ENCODE peak calls at places on chromosomes 5 and 9, in four cellular contexts. One of them, this sample, is unnamed.

GRCh38 chr5:176410486-176411180 is 5.7 kb downstream of the CLTB start:
- DNase-seq in left ventricle myocardium inferior: no peak
- DNase-seq in activated T-cell treated with anti-CD3 and anti-CD28 coated beads for 24 hours: no peak
- DNase-seq in progenitor cell of endocrine pancreas: no peak
- DNase-seq in this sample: no peak

GRCh38 chr5:167998148-167998767 is 293.2 kb upstream of the WWC1 start:
- DNase-seq in left ventricle myocardium inferior: no peak
- DNase-seq in activated T-cell treated with anti-CD3 and anti-CD28 coated beads for 24 hours: no peak
- DNase-seq in progenitor cell of endocrine pancreas: no peak
- DNase-seq in this sample: no peak

GRCh38 chr9:103872811-103873210 is 221.3 kb upstream of the SMC2 start:
- DNase-seq in left ventricle myocardium inferior: no peak
- DNase-seq in progenitor cell of endocrine pancreas: no peak
- DNase-seq in activated T-cell treated with anti-CD3 and anti-CD28 coated beads for 24 hours: no peak
- DNase-seq in this sample: no peak

GRCh38 chr5:149680810-149681221 is 49.3 kb upstream of the PPARGC1B start:
- DNase-seq in left ventricle myocardium inferior: peak
- DNase-seq in progenitor cell of endocrine pancreas: no peak
- DNase-seq in activated T-cell treated with anti-CD3 and anti-CD28 coated beads for 24 hours: no peak
- DNase-seq in this sample: no peak

GRCh38 chr5:168916266-168916665 is 337.1 kb upstream of the PANK3 start:
- DNase-seq in left ventricle myocardium inferior: no peak
- DNase-seq in progenitor cell of endocrine pancreas: no peak
- DNase-seq in activated T-cell treated with anti-CD3 and anti-CD28 coated beads for 24 hours: no peak
- DNase-seq in this sample: no peak

GRCh38 chr9:93830606-93831005 is 124.5 kb downstream of the BARX1 start:
- DNase-seq in activated T-cell treated with anti-CD3 and anti-CD28 coated beads for 24 hours: no peak
- DNase-seq in left ventricle myocardium inferior: no peak
- DNase-seq in progenitor cell of endocrine pancreas: no peak
- DNase-seq in this sample: no peak

GRCh38 chr9:135344523-135344901 is 135.1 kb upstream of the PPP1R26 start:
- DNase-seq in progenitor cell of endocrine pancreas: no peak
- DNase-seq in left ventricle myocardium inferior: no peak
- DNase-seq in activated T-cell treated with anti-CD3 and anti-CD28 coated beads for 24 hours: no peak
- DNase-seq in this sample: peak

GRCh38 chr5:59640411-59640810 is 253.1 kb downstream of the PDE4D start:
- DNase-seq in activated T-cell treated with anti-CD3 and anti-CD28 coated beads for 24 hours: no peak
- DNase-seq in progenitor cell of endocrine pancreas: no peak
- DNase-seq in left ventricle myocardium inferior: peak
- DNase-seq in this sample: no peak

GRCh38 chr5:174919351-174919750 is 195.0 kb downstream of the MSX2 start:
- DNase-seq in left ventricle myocardium inferior: no peak
- DNase-seq in progenitor cell of endocrine pancreas: no peak
- DNase-seq in activated T-cell treated with anti-CD3 and anti-CD28 coated beads for 24 hours: no peak
- DNase-seq in this sample: no peak

GRCh38 chr9:4389755-4390154 is 89.9 kb upstream of the GLIS3 start:
- DNase-seq in left ventricle myocardium inferior: no peak
- DNase-seq in activated T-cell treated with anti-CD3 and anti-CD28 coated beads for 24 hours: no peak
- DNase-seq in progenitor cell of endocrine pancreas: no peak
- DNase-seq in this sample: no peak

GRCh38 chr5:27845248-27845647 is 806.9 kb upstream of the CDH9 start:
- DNase-seq in activated T-cell treated with anti-CD3 and anti-CD28 coated beads for 24 hours: no peak
- DNase-seq in left ventricle myocardium inferior: no peak
- DNase-seq in progenitor cell of endocrine pancreas: no peak
- DNase-seq in this sample: no peak

GRCh38 chr5:57172466-57172961 is 1.3 kb upstream of the GPBP1 start:
- DNase-seq in activated T-cell treated with anti-CD3 and anti-CD28 coated beads for 24 hours: peak
- DNase-seq in progenitor cell of endocrine pancreas: no peak
- DNase-seq in left ventricle myocardium inferior: no peak
- DNase-seq in this sample: no peak

GRCh38 chr5:98296426-98296825 is 477.0 kb upstream of the RGMB start:
- DNase-seq in left ventricle myocardium inferior: no peak
- DNase-seq in progenitor cell of endocrine pancreas: no peak
- DNase-seq in activated T-cell treated with anti-CD3 and anti-CD28 coated beads for 24 hours: no peak
- DNase-seq in this sample: no peak

GRCh38 chr5:143641549-143641955 is 170.4 kb upstream of the HMHB1 start:
- DNase-seq in left ventricle myocardium inferior: no peak
- DNase-seq in progenitor cell of endocrine pancreas: no peak
- DNase-seq in activated T-cell treated with anti-CD3 and anti-CD28 coated beads for 24 hours: no peak
- DNase-seq in this sample: no peak

GRCh38 chr5:14659821-14660607 is 4.5 kb upstream of the OTULIN start:
- DNase-seq in activated T-cell treated with anti-CD3 and anti-CD28 coated beads for 24 hours: no peak
- DNase-seq in progenitor cell of endocrine pancreas: no peak
- DNase-seq in left ventricle myocardium inferior: no peak
- DNase-seq in this sample: no peak

GRCh38 chr9:36987891-36988290 is 46.2 kb downstream of the PAX5 start:
- DNase-seq in progenitor cell of endocrine pancreas: no peak
- DNase-seq in left ventricle myocardium inferior: no peak
- DNase-seq in activated T-cell treated with anti-CD3 and anti-CD28 coated beads for 24 hours: no peak
- DNase-seq in this sample: no peak

GRCh38 chr5:132394681-132395259 is 25.3 kb downstream of the SLC22A5 start:
- DNase-seq in progenitor cell of endocrine pancreas: no peak
- DNase-seq in activated T-cell treated with anti-CD3 and anti-CD28 coated beads for 24 hours: no peak
- DNase-seq in left ventricle myocardium inferior: no peak
- DNase-seq in this sample: no peak

GRCh38 chr5:6384856-6385255 is 6.5 kb upstream of the MED10 start:
- DNase-seq in activated T-cell treated with anti-CD3 and anti-CD28 coated beads for 24 hours: no peak
- DNase-seq in left ventricle myocardium inferior: no peak
- DNase-seq in progenitor cell of endocrine pancreas: no peak
- DNase-seq in this sample: no peak

GRCh38 chr9:137435980-137436760 is 5.0 kb downstream of the ENTPD8 start:
- DNase-seq in progenitor cell of endocrine pancreas: peak
- DNase-seq in activated T-cell treated with anti-CD3 and anti-CD28 coated beads for 24 hours: no peak
- DNase-seq in left ventricle myocardium inferior: peak
- DNase-seq in this sample: no peak

GRCh38 chr5:137264573-137264972 is 234.6 kb downstream of the SPOCK1 start:
- DNase-seq in activated T-cell treated with anti-CD3 and anti-CD28 coated beads for 24 hours: no peak
- DNase-seq in left ventricle myocardium inferior: no peak
- DNase-seq in progenitor cell of endocrine pancreas: no peak
- DNase-seq in this sample: no peak

GRCh38 chr9:131733601-131734061 is 6.2 kb downstream of the RAPGEF1 start:
- DNase-seq in activated T-cell treated with anti-CD3 and anti-CD28 coated beads for 24 hours: no peak
- DNase-seq in left ventricle myocardium inferior: no peak
- DNase-seq in progenitor cell of endocrine pancreas: no peak
- DNase-seq in this sample: no peak

GRCh38 chr5:58009754-58010153 is 450.1 kb downstream of the PLK2 start:
- DNase-seq in progenitor cell of endocrine pancreas: no peak
- DNase-seq in activated T-cell treated with anti-CD3 and anti-CD28 coated beads for 24 hours: no peak
- DNase-seq in left ventricle myocardium inferior: no peak
- DNase-seq in this sample: no peak

This sample was measured in D721Med.